ENCODE peak calls at places on chromosome 22, in six cellular contexts. S, T, A, K, J and P are unnamed samples. For H3K4me1, the result is how much of the 10 kb centered on the place peaks cover.

GRCh38 chr22:43050995-43051394 is 36.0 kb upstream of the PACSIN2 start:
- DNase-seq in S (no peak), T (no peak), A (no peak), K (peak), J (no peak), P (no peak)

GRCh38 chr22:24433868-24434471 is 6.6 kb downstream of the ADORA2A start:
- DNase-seq in S (peak), T (peak), A (no peak), K (no peak), J (no peak), P (no peak)

GRCh38 chr22:26845016-26845728 is 187.8 kb downstream of the MIAT start:
- DNase-seq in S (no peak), T (no peak), A (no peak), K (no peak), J (no peak), P (no peak)

GRCh38 chr22:16987822-16988221 is 20.2 kb downstream of the GAB4 start:
- DNase-seq in S (no peak), T (no peak), A (no peak), K (no peak), J (no peak), P (no peak)

GRCh38 chr22:24066260-24066659 is 55.2 kb downstream of the CABIN1 start:
- DNase-seq in S (no peak), T (no peak), A (no peak), K (no peak), J (no peak), P (no peak)

GRCh38 chr22:43550024-43550620 is 138.3 kb downstream of the MPPED1 start:
- DNase-seq in S (no peak), T (no peak), A (no peak), K (no peak), J (no peak), P (no peak)

GRCh38 chr22:34105461-34106062 is 185.3 kb upstream of the LARGE1 start:
- DNase-seq in S (peak), T (no peak), A (no peak), K (peak), J (peak), P (no peak)

GRCh38 chr22:39013923-39014722 is at the start of gene APOBEC3C:
- DNase-seq in S (no peak), T (peak), A (peak), K (peak), J (peak), P (peak)

GRCh38 chr22:20260071-20260722 is 7.9 kb downstream of the RTN4R start:
- DNase-seq in S (no peak), T (no peak), A (no peak), K (no peak), J (no peak), P (no peak)

GRCh38 chr22:39456262-39457046 is at the start of gene MGAT3:
- DNase-seq in S (no peak), T (no peak), A (no peak), K (no peak), J (no peak), P (no peak)

GRCh38 chr22:36036167-36036624 is 7.6 kb upstream of the RBFOX2 start:
- DNase-seq in S (no peak), T (no peak), A (no peak), K (no peak), J (no peak), P (no peak)

GRCh38 chr22:19495562-19496323 is 16.0 kb downstream of the CDC45 start:
- DNase-seq in S (no peak), T (no peak), A (no peak), K (peak), J (no peak), P (peak)

GRCh38 chr22:37701121-37701786 is 4.4 kb downstream of the TRIOBP start:
- DNase-seq in S (no peak), T (no peak), A (no peak), K (no peak), J (no peak), P (no peak)

GRCh38 chr22:19958083-19959042 is 16.7 kb upstream of the TXNRD2 start:
- DNase-seq in S (peak), T (no peak), A (no peak), K (peak), J (no peak), P (no peak)

GRCh38 chr22:47154621-47155081 is 392.2 kb downstream of the TBC1D22A start:
- DNase-seq in S (peak), T (no peak), A (no peak), K (no peak), J (peak), P (no peak)

GRCh38 chr22:26416670-26417270 is 12.3 kb upstream of the ASPHD2 start:
- DNase-seq in S (no peak), T (no peak), A (no peak), K (peak), J (no peak), P (no peak)

GRCh38 chr22:23033116-23033905 is 37.0 kb upstream of the GNAZ start:
- DNase-seq in S (no peak), T (no peak), A (no peak), K (no peak), J (no peak), P (no peak)

GRCh38 chr22:34914871-34915270 is 151.1 kb upstream of the ISX start:
- DNase-seq in S (no peak), T (no peak), A (no peak), K (peak), J (no peak), P (no peak)

GRCh38 chr22:28989035-28989464 is 72.6 kb downstream of the C22orf31 start:
- DNase-seq in S (no peak), T (no peak), A (no peak), K (peak), J (no peak), P (no peak)

GRCh38 chr22:19864538-19865106 is 9.9 kb upstream of the GNB1L start:
- DNase-seq in S (no peak), T (no peak), A (no peak), K (no peak), J (no peak), P (no peak)

GRCh38 chr22:42229455-42230149 is 40.9 kb downstream of the TCF20 start:
- DNase-seq in S (no peak), T (no peak), A (no peak), K (no peak), J (no peak), P (no peak)

GRCh38 chr22:31857247-31857646 is 87.1 kb upstream of the YWHAH start:
- DNase-seq in S (no peak), T (no peak), A (no peak), K (peak), J (no peak), P (no peak)

GRCh38 chr22:44441401-44442185 is 56.4 kb downstream of the RTL6 start:
- DNase-seq in S (no peak), T (no peak), A (no peak), K (no peak), J (no peak), P (no peak)

GRCh38 chr22:37362618-37363017 is 64.7 kb downstream of the ELFN2 start:
- DNase-seq in S (no peak), T (no peak), A (no peak), K (no peak), J (no peak), P (no peak)

GRCh38 chr22:49850021-49850911 is 3.4 kb upstream of the ZBED4 start:
- DNase-seq in S (peak), T (no peak), A (no peak), K (no peak), J (no peak), P (no peak)

GRCh38 chr22:49845666-49846459 is 7.8 kb upstream of the ZBED4 start:
- DNase-seq in S (peak), T (no peak), A (no peak), K (no peak), J (no peak), P (no peak)

GRCh38 chr22:49849161-49850020 is 4.3 kb upstream of the ZBED4 start:
- DNase-seq in S (peak), T (no peak), A (no peak), K (no peak), J (no peak), P (no peak)

GRCh38 chr22:49848690-49849160 is 4.9 kb upstream of the ZBED4 start:
- DNase-seq in S (peak), T (no peak), A (no peak), K (no peak), J (no peak), P (no peak)

GRCh38 chr22:49847751-49848689 is 5.6 kb upstream of the ZBED4 start:
- DNase-seq in S (peak), T (no peak), A (no peak), K (no peak), J (no peak), P (no peak)
- H3K4me3 ChIP-seq in S (peak), T (peak), A (no peak), K (no peak), J (peak), P (no peak)

GRCh38 chr22:45617948-45618347 is 53.7 kb upstream of the ATXN10 start:
- DNase-seq in S (no peak), T (no peak), A (no peak), K (no peak), J (no peak), P (no peak)
- H3K4me1 ChIP-seq in S (under half), T (under half), A (under half), K (under half), J (under half), P (under half)

GRCh38 chr22:30253205-30253852 is 6.8 kb upstream of the LIF start:
- DNase-seq in S (peak), T (no peak), A (no peak), K (no peak), J (peak), P (no peak)
- H3K27ac ChIP-seq in S (peak), T (no peak), A (no peak), K (no peak), J (no peak), P (no peak)

DNA sequence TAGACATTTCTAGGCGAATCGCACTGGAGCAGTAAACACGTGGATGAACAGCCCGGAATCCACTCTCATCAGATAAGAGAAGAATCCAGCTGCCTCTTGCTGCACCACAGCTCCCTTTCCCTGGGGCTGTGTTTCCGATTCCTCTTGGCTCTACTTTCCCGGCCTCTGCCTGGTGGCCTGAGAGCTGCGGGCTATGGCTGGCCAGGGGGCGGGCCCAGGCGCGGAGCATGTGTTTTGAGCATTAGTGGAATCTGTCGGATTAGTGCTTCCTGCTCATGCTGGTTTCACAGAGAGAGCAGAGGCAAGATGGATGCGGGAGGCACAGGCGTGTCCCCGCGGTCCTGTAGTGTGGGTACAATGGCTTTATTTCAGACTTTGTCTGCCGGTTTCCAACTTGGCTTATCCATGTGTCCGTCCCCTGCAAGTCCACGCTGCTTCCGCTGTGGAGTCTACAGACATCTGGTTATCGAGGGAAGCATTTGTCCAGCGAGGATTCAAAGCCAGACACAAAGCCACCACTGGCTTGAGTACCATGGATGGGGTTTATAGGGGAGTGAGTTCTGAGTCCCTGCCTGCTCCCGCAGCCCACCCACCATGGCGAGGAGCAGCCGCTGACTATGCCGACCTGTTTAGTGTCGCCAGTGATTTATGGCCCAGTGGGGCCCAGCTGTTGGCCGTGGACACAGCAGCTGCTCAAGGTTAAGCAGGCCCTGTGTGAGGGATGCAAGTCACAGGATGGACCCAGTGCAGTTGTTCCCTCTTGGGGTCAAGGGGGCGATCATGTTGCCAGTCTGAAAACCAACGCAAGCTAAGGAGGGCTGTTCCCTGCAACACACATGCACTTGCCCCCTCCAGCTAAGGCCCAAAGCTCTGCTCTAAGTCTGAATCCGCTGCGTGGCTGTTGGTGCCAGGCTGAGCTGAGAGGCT is 43.3 kb upstream of the EP300 start:
- DNase-seq in S (peak), T (no peak), A (no peak), K (peak), J (peak), P (peak)
- H3K4me3 ChIP-seq in S (peak), T (no peak), A (no peak), K (no peak), J (peak), P (no peak)